ENCODE peak calls at places on chromosome X, in eight cellular contexts. I, G, Q, S, U, L, O and N are unnamed samples. For H3K9me3, the result is how much of the 10 kb centered on the place peaks cover.

GRCh38 chrX:31092970-31093638 is 21.3 kb upstream of the FTHL17 start:
- DNase-seq in I (no peak), G (no peak), Q (no peak), S (no peak), U (no peak), L (no peak), O (no peak), N (no peak)

GRCh38 chrX:150502091-150502490 is 66.3 kb upstream of the MTM1 start:
- DNase-seq in I (no peak), G (no peak), Q (no peak), S (no peak), U (no peak), L (no peak), O (no peak), N (no peak)

GRCh38 chrX:118974908-118975671 is 672 bp downstream of the LONRF3 start:
- DNase-seq in I (peak), G (peak), Q (peak), S (peak), U (no peak), L (peak), O (peak), N (peak)

GRCh38 chrX:3393581-3394111 is 47.2 kb upstream of the MXRA5 start:
- DNase-seq in I (peak), G (peak), Q (no peak), S (no peak), U (no peak), L (no peak), O (no peak), N (no peak)

GRCh38 chrX:9370888-9371287 is 94.0 kb upstream of the TBL1X start:
- DNase-seq in I (peak), G (no peak), Q (no peak), S (no peak), U (no peak), L (no peak), O (no peak), N (no peak)

GRCh38 chrX:8364369-8365141 is 100.1 kb upstream of the VCX3B start:
- DNase-seq in I (peak), G (peak), Q (no peak), S (peak), U (peak), L (no peak), O (no peak), N (no peak)

GRCh38 chrX:67721321-67721720 is 177.5 kb downstream of the AR start:
- DNase-seq in I (no peak), G (no peak), Q (no peak), S (no peak), U (no peak), L (no peak), O (no peak), N (no peak)

GRCh38 chrX:123803331-123803983 is 56.4 kb upstream of the XIAP start:
- DNase-seq in I (peak), G (peak), Q (no peak), S (no peak), U (peak), L (no peak), O (no peak), N (no peak)

GRCh38 chrX:1417921-1418875 is 26.3 kb upstream of the SLC25A6 start:
- DNase-seq in I (no peak), G (no peak), Q (peak), S (no peak), U (no peak), L (peak), O (peak), N (no peak)

GRCh38 chrX:7088968-7089615 is 58.4 kb upstream of the STS start:
- DNase-seq in I (no peak), G (no peak), Q (peak), S (no peak), U (peak), L (no peak), O (no peak), N (no peak)

GRCh38 chrX:84363054-84363453 is 139.2 kb downstream of the HDX start:
- DNase-seq in I (peak), G (no peak), Q (no peak), S (no peak), U (no peak), L (no peak), O (no peak), N (no peak)

GRCh38 chrX:23981222-23981621 is 45.8 kb downstream of the KLHL15 start:
- DNase-seq in I (no peak), G (no peak), Q (no peak), S (no peak), U (no peak), L (no peak), O (no peak), N (no peak)

GRCh38 chrX:97126020-97126419 is 242.3 kb downstream of the RPA4 start:
- DNase-seq in I (peak), G (peak), Q (no peak), S (no peak), U (no peak), L (no peak), O (no peak), N (no peak)

GRCh38 chrX:130083656-130084382 is 26.5 kb downstream of the ELF4 start:
- DNase-seq in I (no peak), G (no peak), Q (peak), S (no peak), U (no peak), L (no peak), O (no peak), N (no peak)

GRCh38 chrX:1452497-1453389 is at the start of gene ASMTL:
- DNase-seq in I (peak), G (peak), Q (peak), S (peak), U (peak), L (peak), O (peak), N (peak)

GRCh38 chrX:145813081-145813480 is 4.5 kb upstream of the SLITRK2 start:
- DNase-seq in I (no peak), G (no peak), Q (no peak), S (no peak), U (no peak), L (no peak), O (no peak), N (no peak)
- H3K9me3 ChIP-seq in I (under half), G (under half), Q (under half), S (under half), U (under half), L (under half), O (under half), N (under half)

GRCh38 chrX:105822138-105823091 is at the start of gene NRK:
- DNase-seq in I (peak), G (no peak), Q (peak), S (peak), U (no peak), L (peak), O (peak), N (no peak)
- TF ChIP-seq CTCF in I (no peak), G (no peak), Q (no peak), S (no peak), U (no peak), L (no peak), O (no peak), N (no peak)

GRCh38 chrX:39418132-39418935 is 617.1 kb downstream of the MID1IP1 start:
- DNase-seq in I (peak), G (peak), Q (no peak), S (no peak), U (no peak), L (no peak), O (no peak), N (no peak)

GRCh38 chrX:39414290-39414847 is 613.1 kb downstream of the MID1IP1 start:
- DNase-seq in I (no peak), G (no peak), Q (no peak), S (no peak), U (no peak), L (no peak), O (no peak), N (no peak)

GRCh38 chrX:39416547-39417262 is 615.4 kb downstream of the MID1IP1 start:
- DNase-seq in I (no peak), G (no peak), Q (no peak), S (no peak), U (no peak), L (no peak), O (no peak), N (no peak)

DNA sequence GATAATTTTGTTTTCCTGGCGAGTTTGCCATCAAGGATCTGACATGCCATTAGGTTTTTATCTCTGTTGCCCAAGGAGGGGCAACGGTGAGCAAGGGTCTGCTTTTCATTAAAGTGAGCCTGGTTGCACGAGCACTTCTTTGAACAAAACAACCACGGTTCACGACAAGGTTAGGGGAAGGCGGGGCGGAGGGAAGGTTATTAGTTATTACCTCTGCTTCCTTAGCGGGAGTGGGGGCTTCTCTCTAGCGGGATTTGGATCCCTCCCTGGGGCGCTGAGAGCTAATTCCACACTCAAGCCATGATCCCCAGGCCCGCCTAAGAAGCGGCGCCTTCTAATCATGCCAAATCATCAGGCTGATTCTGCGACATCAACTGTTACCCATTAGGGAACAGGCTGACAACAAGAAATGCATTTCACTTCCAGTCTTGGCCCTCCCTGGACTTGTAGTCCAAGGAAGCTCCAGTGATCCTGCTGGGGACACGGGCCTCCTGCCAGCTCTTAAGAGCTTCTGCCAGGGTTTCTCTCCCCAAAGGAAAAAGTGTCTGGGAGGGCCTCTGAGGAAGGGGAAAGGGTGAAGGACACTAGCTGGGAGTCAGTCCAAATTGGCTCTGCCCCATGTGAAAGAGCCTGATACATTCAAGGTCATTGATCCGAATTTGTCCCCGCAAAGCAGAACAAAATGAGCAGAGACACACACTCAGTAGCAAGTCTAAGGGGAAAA is 617.8 kb downstream of the MID1IP1 start:
- DNase-seq in I (no peak), G (peak), Q (no peak), S (peak), U (no peak), L (no peak), O (no peak), N (no peak)
- H3K27ac ChIP-seq in I (no peak), G (no peak), Q (peak), S (peak), U (no peak), L (no peak), O (no peak), N (no peak)

DNA sequence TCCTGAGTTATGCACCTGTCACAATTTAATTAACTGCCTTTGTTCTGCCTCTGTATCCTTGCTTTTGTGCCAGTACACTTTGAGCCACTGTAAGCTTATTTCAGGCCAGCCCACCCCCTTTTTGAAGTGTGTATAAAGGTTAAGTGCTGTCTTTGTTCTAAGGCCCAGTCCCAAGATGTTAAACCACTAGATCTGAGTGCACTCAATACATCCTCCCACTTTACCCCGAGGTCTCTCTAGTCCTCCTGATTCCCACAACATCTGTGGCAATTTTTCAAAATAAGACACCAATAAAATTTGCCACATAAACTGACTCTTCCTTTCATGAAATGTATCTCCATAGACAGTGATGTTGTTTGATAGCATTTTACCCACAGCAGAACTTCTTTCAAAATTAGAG is 124.1 kb upstream of the SPIN4 start:
- DNase-seq in I (no peak), G (no peak), Q (no peak), S (no peak), U (peak), L (no peak), O (no peak), N (no peak)
- H3K9me3 ChIP-seq in I (under half), G (under half), Q (under half), S (under half), U (under half), L (under half), O (under half), N (under half)

DNA sequence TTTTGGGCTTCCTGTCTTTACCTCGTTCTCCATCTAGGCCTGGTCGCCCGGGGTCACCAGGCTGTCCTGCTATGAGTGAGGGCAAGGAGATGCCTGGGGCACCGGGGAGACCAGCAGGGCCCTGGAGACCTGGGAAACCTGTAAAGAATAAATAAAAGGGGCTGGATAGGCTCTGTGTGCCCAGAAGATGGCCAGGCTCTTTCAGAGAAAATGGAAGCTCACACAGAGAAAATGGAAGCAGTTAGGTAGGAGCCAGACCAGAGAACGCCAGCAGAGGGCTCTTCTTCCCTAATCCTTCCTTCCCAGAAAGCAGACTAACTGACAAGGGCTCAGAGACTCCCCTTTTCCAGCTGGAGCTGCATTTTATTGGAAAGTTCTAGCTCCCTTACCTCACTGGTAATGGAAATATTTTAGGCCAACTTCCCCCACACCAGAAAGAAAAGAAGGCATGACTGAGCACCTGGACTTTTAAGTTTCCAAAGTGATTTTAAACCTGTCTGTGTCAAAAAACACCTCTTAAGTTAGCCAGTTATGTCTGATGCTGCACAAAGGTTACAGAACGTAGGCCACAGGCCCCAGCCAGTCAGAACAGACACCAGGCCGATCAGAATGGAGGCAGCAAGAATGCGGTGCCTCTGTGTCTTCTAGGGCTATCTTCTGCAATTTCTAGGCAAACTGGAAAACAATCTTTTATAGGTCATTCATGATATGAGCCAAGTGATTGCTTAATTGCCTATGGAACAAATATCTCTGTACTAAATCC is 74.0 kb downstream of the ATG4A start:
- DNase-seq in I (peak), G (peak), Q (no peak), S (peak), U (no peak), L (no peak), O (no peak), N (no peak)
- TF ChIP-seq CTCF in I (peak), G (peak), Q (no peak), S (peak), U (peak), L (no peak), O (no peak), N (no peak)

GRCh38 chrX:17581650-17582049 is 155.6 kb upstream of the SCML1 start:
- DNase-seq in I (no peak), G (no peak), Q (no peak), S (no peak), U (no peak), L (no peak), O (no peak), N (no peak)

GRCh38 chrX:17584248-17584681 is 153.0 kb upstream of the SCML1 start:
- DNase-seq in I (peak), G (no peak), Q (no peak), S (no peak), U (no peak), L (no peak), O (no peak), N (no peak)

GRCh38 chrX:17579021-17579420 is 158.3 kb upstream of the SCML1 start:
- DNase-seq in I (peak), G (no peak), Q (no peak), S (no peak), U (no peak), L (no peak), O (no peak), N (no peak)

GRCh38 chrX:17585006-17585405 is 152.3 kb upstream of the SCML1 start:
- DNase-seq in I (no peak), G (no peak), Q (no peak), S (no peak), U (no peak), L (no peak), O (no peak), N (no peak)

GRCh38 chrX:17580529-17581155 is 156.7 kb upstream of the SCML1 start:
- DNase-seq in I (peak), G (peak), Q (no peak), S (no peak), U (no peak), L (peak), O (no peak), N (no peak)
- H3K27ac ChIP-seq in I (peak), G (no peak), Q (peak), S (no peak), U (no peak), L (peak), O (no peak), N (no peak)

DNA sequence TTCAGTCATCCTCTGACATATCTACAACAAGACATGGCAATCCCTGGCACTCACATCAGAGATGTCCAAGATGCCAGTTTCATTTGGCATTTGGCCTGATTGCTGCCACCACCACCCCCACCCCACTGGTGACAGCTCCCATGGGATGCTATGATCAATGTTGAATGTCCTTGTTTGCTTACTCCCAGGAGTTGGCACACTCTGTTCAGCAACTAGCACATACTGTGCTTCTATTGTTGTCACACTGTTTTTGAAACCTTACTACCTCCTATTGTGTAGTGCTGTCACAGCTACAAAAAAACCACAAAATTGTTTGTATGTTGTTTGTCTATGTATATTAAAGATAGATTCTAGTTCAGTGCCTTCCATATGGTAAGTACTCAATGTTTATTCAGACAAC is 101.3 kb downstream of the AWAT2 start:
- DNase-seq in I (no peak), G (no peak), Q (no peak), S (no peak), U (no peak), L (no peak), O (no peak), N (no peak)
- H3K9me3 ChIP-seq in I (under half), G (under half), Q (under half), S (under half), U (under half), L (under half), O (under half), N (under half)

DNA sequence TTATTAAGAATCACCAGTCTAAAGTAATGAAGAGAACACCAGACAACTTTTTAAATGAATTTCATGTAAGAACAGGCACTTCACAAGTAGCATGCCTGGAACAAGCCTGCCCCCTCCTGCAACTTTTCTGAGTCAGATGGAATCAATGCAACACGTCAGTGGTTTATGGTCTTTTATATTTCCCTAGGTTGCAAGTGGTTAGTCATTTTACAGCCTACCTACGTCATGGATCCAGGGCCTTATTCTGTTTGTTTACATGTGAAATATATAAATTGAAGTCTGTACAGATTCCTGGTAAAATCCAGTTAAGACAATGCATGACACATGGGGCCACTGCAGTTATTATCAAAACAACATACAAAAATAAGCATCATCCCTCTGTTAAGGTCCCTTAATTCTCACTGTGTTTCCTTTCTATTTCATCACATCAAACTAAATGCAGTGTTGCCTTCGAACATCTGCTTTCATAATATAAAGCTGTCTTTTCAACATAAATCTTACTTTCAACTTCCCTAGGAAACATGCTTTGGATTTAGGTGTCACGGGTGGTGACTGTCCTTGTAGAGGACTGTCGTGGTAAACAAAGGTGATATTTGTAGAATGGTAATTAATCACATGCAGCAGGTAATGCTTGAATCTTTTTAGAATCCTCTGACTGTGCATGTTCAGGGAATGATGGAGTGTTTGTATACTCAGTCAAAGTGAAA is 309.3 kb downstream of the FRMPD4 start:
- DNase-seq in I (peak), G (no peak), Q (no peak), S (no peak), U (no peak), L (no peak), O (no peak), N (no peak)
- TF ChIP-seq CTCF in I (peak), G (no peak), Q (no peak), S (no peak), U (no peak), L (no peak), O (no peak), N (no peak)

DNA sequence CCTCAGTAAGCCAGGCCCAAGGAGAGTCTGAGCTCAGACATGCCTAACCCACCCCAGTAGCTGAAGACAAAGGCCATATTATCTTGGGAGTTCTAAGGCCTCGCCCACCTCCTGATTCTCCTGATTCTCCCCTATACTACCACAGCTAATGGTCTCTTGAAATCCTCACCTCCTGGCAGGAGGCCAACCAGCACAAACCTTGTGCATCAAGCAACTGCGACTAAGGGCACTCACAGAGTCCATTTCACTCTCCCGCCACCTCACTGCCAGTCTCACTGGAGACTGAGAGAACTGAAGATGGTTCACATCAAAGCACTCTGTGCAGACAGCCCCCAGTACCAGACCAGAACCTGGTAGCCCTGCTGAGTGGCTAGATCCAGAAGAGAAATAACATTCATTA is 102.1 kb upstream of the KLF8 start:
- DNase-seq in I (no peak), G (no peak), Q (no peak), S (no peak), U (no peak), L (no peak), O (no peak), N (no peak)
- H3K27ac ChIP-seq in I (no peak), G (no peak), Q (no peak), S (no peak), U (no peak), L (no peak), O (no peak), N (no peak)